ENCODE peak calls at places on chromosome 16, in ten cellular contexts. V is ovary, A is uterus, E is NB4, K is transverse colon, I is body of pancreas, Y is Peyer's patch, G is A549, J is testis, D is heart left ventricle. S is an unnamed sample.

GRCh38 chr16:78749745-78750268 is 650.4 kb downstream of the WWOX start:
- DNase-seq in J (no peak), A (no peak), E (no peak), G (no peak), K (no peak), D (no peak), I (no peak), Y (peak), V (no peak), S (no peak)

GRCh38 chr16:26363581-26363980 is 671.8 kb downstream of the HS3ST4 start:
- DNase-seq in G (no peak), I (no peak), D (no peak), J (no peak), K (no peak), V (no peak), Y (no peak), A (no peak), E (no peak), S (no peak)

GRCh38 chr16:83957296-83957855 is 4.3 kb downstream of the OSGIN1 start:
- DNase-seq in D (no peak), G (no peak), J (no peak), E (no peak), Y (no peak), V (no peak), I (no peak), K (no peak), A (no peak), S (no peak)

GRCh38 chr16:62548095-62548494 is 511.9 kb upstream of the CDH8 start:
- DNase-seq in J (no peak), I (no peak), K (no peak), D (no peak), G (no peak), E (no peak), A (no peak), V (no peak), Y (no peak), S (no peak)

GRCh38 chr16:49833796-49834195 is 22.1 kb downstream of the ZNF423 start:
- DNase-seq in I (no peak), J (no peak), Y (no peak), E (no peak), G (no peak), D (no peak), V (peak), A (peak), K (no peak), S (no peak)

GRCh38 chr16:24297375-24297774 is 41.2 kb downstream of the CACNG3 start:
- DNase-seq in G (no peak), I (no peak), E (no peak), D (no peak), K (no peak), Y (no peak), A (no peak), J (no peak), V (no peak), S (no peak)

GRCh38 chr16:69253796-69254426 is 57.2 kb upstream of the VPS4A start:
- DNase-seq in K (no peak), G (no peak), A (peak), E (no peak), J (no peak), V (no peak), Y (no peak), D (no peak), I (no peak), S (no peak)

GRCh38 chr16:87209808-87210512 is 107.2 kb downstream of the C16orf95 start:
- DNase-seq in K (no peak), J (no peak), V (no peak), Y (no peak), G (no peak), E (no peak), I (no peak), A (no peak), D (no peak), S (no peak)

GRCh38 chr16:69861276-69862030 is 89.7 kb upstream of the CLEC18A start:
- DNase-seq in I (peak), D (peak), V (peak), K (peak), E (no peak), A (peak), G (no peak), J (peak), Y (no peak), S (no peak)

GRCh38 chr16:74107795-74108610 is 188.6 kb upstream of the PSMD7 start:
- DNase-seq in E (peak), K (peak), D (peak), G (peak), V (no peak), Y (no peak), A (no peak), J (peak), I (peak), S (peak)

GRCh38 chr16:27638833-27639587 is 89.1 kb downstream of the KATNIP start:
- DNase-seq in D (no peak), V (no peak), G (no peak), E (no peak), J (no peak), I (no peak), K (peak), A (no peak), Y (no peak), S (no peak)

GRCh38 chr16:50826797-50827316 is 85.0 kb downstream of the CYLD start:
- DNase-seq in E (no peak), I (no peak), D (no peak), A (no peak), K (no peak), Y (no peak), J (no peak), V (no peak), G (no peak), S (no peak)

GRCh38 chr16:76639685-76640289 is 362.6 kb downstream of the CNTNAP4 start:
- DNase-seq in A (no peak), G (peak), Y (no peak), E (peak), J (no peak), V (no peak), I (peak), D (no peak), K (no peak), S (peak)

GRCh38 chr16:88453217-88453531 is at the start of gene ZFPM1:
- DNase-seq in J (no peak), D (no peak), G (no peak), Y (no peak), I (no peak), K (no peak), E (no peak), V (no peak), A (no peak), S (no peak)

GRCh38 chr16:1244881-1245280 is 4.4 kb downstream of the TPSAB1 start:
- DNase-seq in E (peak), J (no peak), G (no peak), A (no peak), V (no peak), K (no peak), D (no peak), I (no peak), Y (peak), S (peak)

GRCh38 chr16:86066755-86067154 is 167.8 kb downstream of the IRF8 start:
- DNase-seq in K (no peak), I (no peak), J (no peak), Y (no peak), V (no peak), A (no peak), E (no peak), D (no peak), G (no peak), S (peak)

GRCh38 chr16:10692470-10692869 is 2.3 kb downstream of the TEKT5 start:
- DNase-seq in V (no peak), D (no peak), J (no peak), K (no peak), A (no peak), I (no peak), G (no peak), Y (no peak), E (no peak), S (no peak)

GRCh38 chr16:78584991-78585390 is 485.5 kb downstream of the WWOX start:
- DNase-seq in D (no peak), E (no peak), I (no peak), J (no peak), V (no peak), Y (no peak), K (no peak), G (no peak), A (no peak), S (no peak)

GRCh38 chr16:16197331-16197730 is 26.0 kb downstream of the ABCC6 start:
- DNase-seq in E (no peak), D (no peak), V (no peak), K (no peak), Y (no peak), I (no peak), G (no peak), A (no peak), J (no peak), S (no peak)

GRCh38 chr16:83350466-83350865 is 457.3 kb upstream of the HSBP1 start:
- DNase-seq in J (no peak), K (no peak), A (peak), Y (no peak), G (no peak), I (no peak), E (no peak), D (no peak), V (no peak), S (no peak)

GRCh38 chr16:4769306-4769638 is 2.3 kb upstream of the ZNF500 start:
- DNase-seq in I (no peak), E (no peak), J (no peak), K (no peak), G (no peak), Y (no peak), D (no peak), V (no peak), A (no peak), S (no peak)

DNA sequence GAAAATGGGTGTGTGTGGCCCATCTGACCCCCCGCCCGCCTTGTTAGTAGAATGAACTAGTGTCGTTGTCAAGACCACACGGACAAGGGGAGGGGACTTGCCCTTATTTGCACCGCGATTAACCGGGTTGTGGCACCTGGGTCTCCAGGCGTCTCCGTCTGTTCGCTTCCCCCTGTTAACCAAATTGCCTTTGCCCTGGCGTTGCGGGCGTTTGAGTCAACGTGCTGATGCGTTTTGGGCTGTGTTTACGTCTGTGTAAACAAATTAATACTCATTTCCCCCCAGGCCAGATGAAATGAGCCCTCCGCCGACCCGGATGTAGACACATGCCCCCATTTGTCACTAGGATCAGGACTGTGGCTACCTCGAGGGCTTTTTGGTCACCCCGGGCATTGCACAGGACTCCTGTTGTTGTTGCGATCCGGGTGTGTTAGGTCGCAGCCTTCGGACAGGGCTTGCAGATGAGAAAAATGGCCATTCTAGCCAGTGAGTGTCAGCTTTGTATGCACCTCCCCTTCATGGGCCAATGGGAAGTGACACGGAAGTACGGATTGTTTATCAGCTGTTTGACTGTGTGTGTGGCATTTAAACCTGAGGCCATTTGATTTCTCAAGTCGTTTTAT is 906 bp downstream of the RBL2 start:
- DNase-seq in G (peak), J (peak), I (peak), V (peak), K (peak), A (peak), Y (peak), E (peak), D (peak), S (peak)
- TF ChIP-seq POLR2A in G (peak), J (no peak), I (peak), V (peak), K (peak), A (peak), Y (peak), E (peak), D (peak), S (peak)

GRCh38 chr16:28822520-28823290 is at the start of gene ATXN2L:
- DNase-seq in E (peak), I (peak), Y (peak), A (peak), D (peak), G (peak), V (peak), K (peak), J (peak), S (peak)
- TF ChIP-seq POLR2A in E (peak), I (peak), Y (peak), A (peak), D (peak), G (peak), V (peak), K (peak), J (peak), S (peak)

DNA sequence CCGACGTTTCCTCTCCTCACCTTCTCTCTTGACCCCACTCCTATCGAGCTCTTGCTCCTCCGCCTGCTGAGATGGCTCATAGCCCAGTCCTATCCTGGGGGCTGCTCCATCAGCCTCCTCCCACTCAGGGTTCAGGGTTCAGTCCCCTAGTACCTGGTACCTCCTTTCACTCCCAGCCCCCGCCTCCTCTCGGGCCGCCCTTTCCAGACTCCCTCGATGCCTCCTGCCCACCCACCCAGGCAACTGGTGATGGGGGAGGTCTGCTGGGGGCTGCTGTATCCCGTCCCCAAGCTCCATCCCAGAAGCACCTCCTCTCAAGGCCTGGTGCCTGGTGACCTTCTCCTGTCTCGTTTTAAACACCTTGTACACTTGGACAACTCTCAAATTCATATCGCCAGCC is 93.9 kb downstream of the AMFR start:
- DNase-seq in G (no peak), A (no peak), K (no peak), I (no peak), J (no peak), E (no peak), Y (no peak), D (no peak), V (no peak), S (no peak)
- TF ChIP-seq POLR2A in G (no peak), A (no peak), K (no peak), I (no peak), J (no peak), E (no peak), Y (no peak), D (no peak), V (no peak), S (no peak)

DNA sequence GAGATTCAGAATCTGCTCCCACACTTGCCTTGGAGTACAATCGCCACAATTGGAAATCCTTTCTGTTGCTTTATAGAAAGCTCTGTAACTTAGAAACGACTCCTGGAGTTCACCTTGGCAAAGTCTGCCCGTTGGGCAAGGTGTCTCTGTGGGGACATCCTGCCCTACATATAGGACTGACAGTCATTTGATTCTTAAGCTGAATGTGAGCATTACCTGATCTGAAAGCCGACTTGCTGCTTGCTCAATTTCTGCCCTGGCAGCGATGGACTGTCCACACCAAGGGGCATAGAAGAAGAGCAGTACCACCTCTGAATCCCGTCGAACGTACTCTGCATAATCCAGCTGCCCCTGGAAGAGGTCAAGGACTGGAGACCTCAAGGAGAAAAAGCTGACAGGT is 6.9 kb downstream of the TXNDC11 start:
- DNase-seq in A (no peak), K (no peak), D (no peak), G (no peak), J (no peak), Y (no peak), V (no peak), I (no peak), E (no peak), S (no peak)
- TF ChIP-seq POLR2A in A (no peak), K (no peak), D (no peak), G (no peak), J (no peak), Y (no peak), V (no peak), I (no peak), E (no peak), S (no peak)

DNA sequence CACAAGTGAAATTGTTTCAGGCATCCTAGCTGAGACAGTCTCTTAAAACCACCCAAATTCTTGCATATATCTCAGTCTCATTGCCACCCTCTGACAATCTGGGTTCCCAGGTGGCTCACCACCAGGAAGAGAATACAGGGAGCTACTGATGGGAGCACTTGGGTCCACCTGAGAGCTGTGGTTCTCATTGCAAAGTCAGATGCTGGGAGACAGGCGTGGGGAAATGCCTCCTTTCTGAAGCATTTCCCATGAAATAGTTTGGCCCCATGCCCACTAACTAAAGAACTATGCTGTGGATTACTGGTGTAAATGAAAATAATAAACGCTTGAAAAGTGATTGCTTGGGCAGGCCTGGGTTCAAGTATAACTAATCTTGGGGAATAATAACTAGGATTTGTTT is 70.3 kb downstream of the CMC2 start:
- DNase-seq in J (no peak), I (no peak), K (no peak), E (no peak), A (no peak), V (no peak), D (no peak), Y (no peak), G (no peak), S (no peak)
- TF ChIP-seq POLR2A in J (no peak), I (no peak), K (no peak), E (no peak), A (no peak), V (no peak), D (no peak), Y (no peak), G (no peak), S (no peak)